ENCODE peak calls at places on chromosomes 3 and 15, in five cellular contexts. One of them, this sample, is unnamed.

GRCh38 chr3:8085498-8085897 is 416.1 kb upstream of the LMCD1 start:
- DNase-seq in SK-N-SH: no peak
- DNase-seq in IMR-90: no peak
- DNase-seq in GM12878: no peak
- DNase-seq in K562: no peak
- DNase-seq in this sample: no peak

GRCh38 chr3:150408232-150409124 is at the start of gene TSC22D2:
- DNase-seq in GM12878: peak
- DNase-seq in IMR-90: peak
- DNase-seq in SK-N-SH: peak
- DNase-seq in K562: peak
- DNase-seq in this sample: peak

GRCh38 chr3:72678380-72678779 is 169.9 kb downstream of the SHQ1 start:
- DNase-seq in K562: no peak
- DNase-seq in SK-N-SH: no peak
- DNase-seq in GM12878: no peak
- DNase-seq in IMR-90: no peak
- DNase-seq in this sample: no peak

GRCh38 chr3:4880850-4881249 is 98.4 kb upstream of the BHLHE40 start:
- DNase-seq in K562: no peak
- DNase-seq in GM12878: no peak
- DNase-seq in IMR-90: no peak
- DNase-seq in SK-N-SH: no peak
- DNase-seq in this sample: no peak

GRCh38 chr3:78414261-78414660 is 1353.5 kb downstream of the ROBO1 start:
- DNase-seq in K562: no peak
- DNase-seq in GM12878: no peak
- DNase-seq in SK-N-SH: no peak
- DNase-seq in IMR-90: no peak
- DNase-seq in this sample: no peak

GRCh38 chr3:42300013-42300412 is 34.0 kb upstream of the CCK start:
- DNase-seq in SK-N-SH: no peak
- DNase-seq in IMR-90: peak
- DNase-seq in GM12878: no peak
- DNase-seq in K562: peak
- DNase-seq in this sample: peak

GRCh38 chr3:119627461-119627860 is 29.8 kb downstream of the PLA1A start:
- DNase-seq in GM12878: peak
- DNase-seq in SK-N-SH: no peak
- DNase-seq in K562: no peak
- DNase-seq in IMR-90: no peak
- DNase-seq in this sample: no peak

GRCh38 chr15:51191766-51192165 is 97.1 kb upstream of the TNFAIP8L3 start:
- DNase-seq in GM12878: no peak
- DNase-seq in SK-N-SH: no peak
- DNase-seq in K562: no peak
- DNase-seq in IMR-90: no peak
- DNase-seq in this sample: no peak

GRCh38 chr3:144039661-144040060 is 68.0 kb downstream of the DIPK2A start:
- DNase-seq in GM12878: no peak
- DNase-seq in SK-N-SH: no peak
- DNase-seq in IMR-90: peak
- DNase-seq in K562: no peak
- DNase-seq in this sample: no peak

GRCh38 chr3:164406281-164406680 is 672.0 kb downstream of the SI start:
- DNase-seq in GM12878: no peak
- DNase-seq in SK-N-SH: no peak
- DNase-seq in K562: no peak
- DNase-seq in IMR-90: no peak
- DNase-seq in this sample: no peak

GRCh38 chr15:62389887-62390792 is 225.1 kb upstream of the C2CD4B start:
- DNase-seq in K562: peak
- DNase-seq in SK-N-SH: peak
- DNase-seq in IMR-90: peak
- DNase-seq in GM12878: no peak
- DNase-seq in this sample: peak

GRCh38 chr3:30408105-30408557 is 198.3 kb upstream of the TGFBR2 start:
- DNase-seq in GM12878: no peak
- DNase-seq in K562: no peak
- DNase-seq in SK-N-SH: no peak
- DNase-seq in IMR-90: peak
- DNase-seq in this sample: no peak

GRCh38 chr3:193720169-193720568 is 127.2 kb downstream of the OPA1 start:
- DNase-seq in GM12878: no peak
- DNase-seq in K562: no peak
- DNase-seq in SK-N-SH: no peak
- DNase-seq in IMR-90: no peak
- DNase-seq in this sample: no peak

GRCh38 chr3:180646187-180646790 is 33.0 kb downstream of the CCDC39 start:
- DNase-seq in K562: no peak
- DNase-seq in SK-N-SH: peak
- DNase-seq in GM12878: no peak
- DNase-seq in IMR-90: no peak
- DNase-seq in this sample: no peak

GRCh38 chr3:101851833-101852232 is 2.5 kb downstream of the NFKBIZ start:
- DNase-seq in K562: no peak
- DNase-seq in IMR-90: no peak
- DNase-seq in SK-N-SH: no peak
- DNase-seq in GM12878: no peak
- DNase-seq in this sample: no peak

GRCh38 chr3:101849714-101850326 is 506 bp downstream of the NFKBIZ start:
- DNase-seq in IMR-90: no peak
- DNase-seq in K562: peak
- DNase-seq in SK-N-SH: peak
- DNase-seq in GM12878: no peak
- DNase-seq in this sample: no peak

GRCh38 chr3:101848754-101849713 is at the start of gene NFKBIZ:
- DNase-seq in GM12878: no peak
- DNase-seq in SK-N-SH: peak
- DNase-seq in K562: peak
- DNase-seq in IMR-90: peak
- DNase-seq in this sample: peak

GRCh38 chr3:101851072-101851471 is 1.8 kb downstream of the NFKBIZ start:
- DNase-seq in IMR-90: no peak
- DNase-seq in K562: no peak
- DNase-seq in GM12878: no peak
- DNase-seq in SK-N-SH: no peak
- DNase-seq in this sample: no peak

GRCh38 chr3:101850327-101851048 is 1.2 kb downstream of the NFKBIZ start:
- DNase-seq in IMR-90: peak
- DNase-seq in GM12878: peak
- DNase-seq in SK-N-SH: peak
- DNase-seq in K562: peak
- DNase-seq in this sample: no peak
- TF ChIP-seq MXI1 in IMR-90: no peak
- TF ChIP-seq MXI1 in GM12878: peak
- TF ChIP-seq MXI1 in SK-N-SH: no peak
- TF ChIP-seq MXI1 in K562: no peak
- TF ChIP-seq MXI1 in this sample: no peak

DNA sequence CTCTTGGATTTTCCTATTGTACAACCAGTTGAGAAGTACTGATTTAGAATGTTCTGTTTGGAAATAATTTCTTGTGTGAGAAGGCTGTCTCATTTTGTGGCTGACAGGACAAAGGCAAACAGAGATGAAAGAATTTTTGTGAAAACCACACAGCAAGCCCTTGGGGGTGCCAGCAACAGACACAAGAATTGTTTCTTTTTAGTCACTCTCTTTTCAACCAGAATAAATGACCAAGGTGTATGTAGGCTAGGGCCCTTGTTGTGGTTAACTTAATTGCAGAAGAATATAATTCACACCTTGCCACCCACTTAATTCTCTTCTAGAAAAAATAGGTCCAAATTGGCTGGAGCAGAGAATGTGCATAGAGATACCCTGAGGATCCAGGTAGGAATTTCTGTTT is 329.4 kb upstream of the TBC1D5 start:
- DNase-seq in IMR-90: no peak
- DNase-seq in GM12878: no peak
- DNase-seq in SK-N-SH: no peak
- DNase-seq in K562: no peak
- DNase-seq in this sample: no peak
- TF ChIP-seq MXI1 in IMR-90: no peak
- TF ChIP-seq MXI1 in GM12878: no peak
- TF ChIP-seq MXI1 in SK-N-SH: no peak
- TF ChIP-seq MXI1 in K562: no peak
- TF ChIP-seq MXI1 in this sample: no peak

DNA sequence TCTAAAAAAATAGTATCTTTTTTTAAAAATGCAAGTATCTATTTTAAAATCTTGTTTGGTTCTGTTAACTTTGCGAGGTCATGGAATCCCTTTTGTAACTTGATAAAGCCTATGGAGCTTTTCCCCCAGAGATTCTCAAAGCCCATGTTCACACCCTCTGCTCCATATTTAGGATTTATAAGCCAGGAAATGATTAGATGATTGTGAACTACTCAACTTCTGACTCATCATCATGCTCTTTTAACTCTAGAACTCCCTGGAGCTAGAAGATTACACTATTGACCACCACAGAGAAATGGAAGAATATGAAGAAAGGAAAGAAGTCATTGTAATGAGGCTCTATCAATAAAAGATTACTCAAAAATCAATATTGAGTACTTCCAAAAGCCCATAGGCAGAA is 55.9 kb upstream of the C3orf49 start:
- DNase-seq in SK-N-SH: no peak
- DNase-seq in IMR-90: no peak
- DNase-seq in GM12878: no peak
- DNase-seq in K562: no peak
- DNase-seq in this sample: no peak
- TF ChIP-seq MXI1 in SK-N-SH: no peak
- TF ChIP-seq MXI1 in IMR-90: no peak
- TF ChIP-seq MXI1 in GM12878: no peak
- TF ChIP-seq MXI1 in K562: no peak
- TF ChIP-seq MXI1 in this sample: no peak

DNA sequence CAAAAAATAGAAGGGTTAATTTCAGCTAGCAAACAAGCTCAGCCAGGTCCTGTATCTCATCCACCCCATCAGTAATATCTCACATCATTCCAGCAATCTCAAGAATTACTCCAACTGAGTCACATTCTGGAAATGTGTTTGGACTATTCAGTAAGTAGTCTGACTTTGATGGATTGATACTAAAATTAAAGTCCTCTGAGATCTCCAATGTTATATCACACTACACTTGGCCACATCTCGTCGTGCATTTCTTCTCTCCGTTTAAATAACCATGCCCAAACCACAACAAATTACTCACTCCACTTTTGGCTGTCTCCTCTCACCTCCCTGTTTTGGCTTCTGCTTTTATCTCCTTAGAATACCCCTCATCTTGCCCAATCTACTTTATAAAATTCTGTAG is 292.2 kb downstream of the PYDC2 start:
- DNase-seq in GM12878: no peak
- DNase-seq in SK-N-SH: no peak
- DNase-seq in IMR-90: no peak
- DNase-seq in K562: no peak
- DNase-seq in this sample: no peak
- TF ChIP-seq MXI1 in GM12878: no peak
- TF ChIP-seq MXI1 in SK-N-SH: no peak
- TF ChIP-seq MXI1 in IMR-90: no peak
- TF ChIP-seq MXI1 in K562: no peak
- TF ChIP-seq MXI1 in this sample: no peak

GRCh38 chr3:71226565-71227281 is 356.8 kb downstream of the FOXP1 start:
- DNase-seq in K562: peak
- DNase-seq in GM12878: peak
- DNase-seq in IMR-90: peak
- DNase-seq in SK-N-SH: no peak
- DNase-seq in this sample: no peak
- TF ChIP-seq MXI1 in K562: no peak
- TF ChIP-seq MXI1 in GM12878: no peak
- TF ChIP-seq MXI1 in IMR-90: no peak
- TF ChIP-seq MXI1 in SK-N-SH: no peak
- TF ChIP-seq MXI1 in this sample: no peak

GRCh38 chr15:90596943-90597342 is 67.2 kb downstream of the CRTC3 start:
- DNase-seq in IMR-90: no peak
- DNase-seq in GM12878: no peak
- DNase-seq in K562: no peak
- DNase-seq in SK-N-SH: no peak
- DNase-seq in this sample: no peak
- TF ChIP-seq MXI1 in IMR-90: no peak
- TF ChIP-seq MXI1 in GM12878: no peak
- TF ChIP-seq MXI1 in K562: no peak
- TF ChIP-seq MXI1 in SK-N-SH: no peak
- TF ChIP-seq MXI1 in this sample: no peak

GRCh38 chr15:88497109-88497761 is 29.7 kb downstream of the MRPS11 start:
- DNase-seq in IMR-90: no peak
- DNase-seq in SK-N-SH: no peak
- DNase-seq in GM12878: no peak
- DNase-seq in K562: no peak
- DNase-seq in this sample: no peak
- TF ChIP-seq MXI1 in IMR-90: no peak
- TF ChIP-seq MXI1 in SK-N-SH: no peak
- TF ChIP-seq MXI1 in GM12878: no peak
- TF ChIP-seq MXI1 in K562: no peak
- TF ChIP-seq MXI1 in this sample: no peak

GRCh38 chr15:31440754-31441298 is 114.2 kb downstream of the KLF13 start:
- DNase-seq in GM12878: no peak
- DNase-seq in K562: no peak
- DNase-seq in IMR-90: peak
- DNase-seq in SK-N-SH: peak
- DNase-seq in this sample: no peak
- TF ChIP-seq MXI1 in GM12878: no peak
- TF ChIP-seq MXI1 in K562: no peak
- TF ChIP-seq MXI1 in IMR-90: no peak
- TF ChIP-seq MXI1 in SK-N-SH: no peak
- TF ChIP-seq MXI1 in this sample: no peak